ENCODE peak calls at places on chromosomes 6 and 20, in eight cellular contexts. G is IMR-90, Q is HCT116, U is mammary epithelial cell, B is breast epithelium, O is GM23248, W is mesenchymal stem cell, K is pancreas. H is an unnamed sample. For H3K9me3, H3K27me3 and H3K4me1, the result is how much of the 10 kb centered on the place peaks cover.

GRCh38 chr20:18527836-18528235 is 20.1 kb downstream of the SEC23B start:
- DNase-seq in U (peak), G (peak), K (no peak), O (peak), Q (no peak), W (peak), B (no peak), H (no peak)

GRCh38 chr6:44268095-44268628 is 2.1 kb upstream of the TMEM151B start:
- DNase-seq in U (peak), B (peak), G (peak), K (no peak), O (peak), Q (no peak), W (peak), H (peak)

GRCh38 chr6:5081955-5082354 is 3.2 kb upstream of the PPP1R3G start:
- DNase-seq in Q (no peak), G (peak), U (peak), B (no peak), W (no peak), K (no peak), O (peak), H (no peak)

GRCh38 chr6:90226257-90226656 is 70.4 kb downstream of the BACH2 start:
- DNase-seq in Q (no peak), U (peak), O (peak), B (no peak), K (no peak), G (peak), W (peak), H (no peak)

GRCh38 chr20:13105071-13105470 is 96.3 kb downstream of the SPTLC3 start:
- DNase-seq in B (no peak), O (no peak), W (no peak), G (no peak), U (peak), K (no peak), Q (no peak), H (no peak)

GRCh38 chr20:32052792-32053362 is 835 bp downstream of the HCK start:
- DNase-seq in U (no peak), Q (no peak), K (no peak), O (no peak), B (no peak), W (no peak), G (no peak), H (no peak)

GRCh38 chr20:61066541-61066940 is 185.5 kb upstream of the CDH4 start:
- DNase-seq in G (no peak), W (no peak), K (no peak), U (no peak), Q (no peak), B (no peak), O (no peak), H (no peak)

GRCh38 chr20:24379116-24379927 is 90.1 kb upstream of the SYNDIG1 start:
- DNase-seq in B (no peak), K (no peak), G (peak), Q (no peak), U (peak), O (peak), W (no peak), H (no peak)

GRCh38 chr20:63140683-63141433 is 75.1 kb downstream of the YTHDF1 start:
- DNase-seq in G (no peak), K (no peak), O (no peak), Q (no peak), W (no peak), B (no peak), U (no peak), H (no peak)

GRCh38 chr6:18504232-18504596 is 117.1 kb downstream of the RNF144B start:
- DNase-seq in K (no peak), O (no peak), W (no peak), G (no peak), Q (no peak), B (no peak), U (no peak), H (no peak)

GRCh38 chr20:38831995-38832620 is 26.6 kb downstream of the PPP1R16B start:
- DNase-seq in K (no peak), Q (no peak), B (no peak), G (no peak), U (no peak), W (no peak), O (no peak), H (no peak)

GRCh38 chr6:138105446-138105845 is 1.8 kb downstream of the PERP start:
- DNase-seq in W (no peak), U (peak), K (no peak), O (no peak), G (no peak), Q (no peak), B (peak), H (no peak)

GRCh38 chr20:43919686-43920403 is 5.2 kb downstream of the TOX2 start:
- DNase-seq in W (no peak), Q (no peak), U (no peak), K (no peak), B (no peak), G (no peak), O (no peak), H (no peak)

GRCh38 chr6:28776269-28777146 is 147.3 kb downstream of the TRIM27 start:
- DNase-seq in Q (no peak), O (no peak), B (no peak), W (no peak), U (no peak), K (no peak), G (no peak), H (no peak)

GRCh38 chr20:59772931-59773913 is 160.2 kb downstream of the SYCP2 start:
- DNase-seq in B (no peak), W (no peak), G (no peak), Q (no peak), O (no peak), U (no peak), K (no peak), H (no peak)

GRCh38 chr6:5475779-5476178 is 214.5 kb downstream of the FARS2 start:
- DNase-seq in G (no peak), W (no peak), K (no peak), U (no peak), Q (no peak), B (no peak), O (no peak), H (no peak)

GRCh38 chr20:25296094-25297093 is 48.5 kb downstream of the PYGB start:
- DNase-seq in B (no peak), W (no peak), G (peak), Q (no peak), K (peak), O (peak), U (no peak), H (peak)

GRCh38 chr6:28695671-28696537 is 170.2 kb downstream of the GPX5 start:
- DNase-seq in G (peak), Q (no peak), B (no peak), W (no peak), U (peak), K (no peak), O (peak), H (no peak)

GRCh38 chr6:34050691-34051090 is 95.2 kb downstream of the GRM4 start:
- DNase-seq in Q (no peak), U (no peak), O (no peak), K (no peak), W (no peak), G (no peak), B (no peak), H (no peak)

GRCh38 chr6:111884068-111884467 is 10.8 kb upstream of the FYN start:
- DNase-seq in K (no peak), U (no peak), B (no peak), Q (no peak), O (no peak), G (no peak), W (no peak), H (no peak)

GRCh38 chr20:62122659-62123449 is 579 bp downstream of the LSM14B start:
- DNase-seq in W (peak), G (no peak), O (peak), Q (no peak), K (peak), U (peak), B (no peak), H (no peak)

GRCh38 chr6:42075159-42075838 is 25.0 kb downstream of the TAF8 start:
- DNase-seq in O (peak), W (peak), K (peak), Q (no peak), U (peak), B (peak), G (peak), H (peak)

GRCh38 chr6:35960192-35960591 is 39.3 kb upstream of the SRPK1 start:
- DNase-seq in K (no peak), U (no peak), G (peak), W (peak), Q (no peak), O (peak), B (no peak), H (no peak)

GRCh38 chr20:4717816-4718215 is 3.9 kb upstream of the PRND start:
- DNase-seq in Q (no peak), K (no peak), U (no peak), W (no peak), O (peak), B (no peak), G (no peak), H (no peak)

GRCh38 chr6:81491486-81492101 is 260.9 kb downstream of the TENT5A start:
- DNase-seq in B (no peak), O (no peak), W (no peak), K (no peak), Q (no peak), U (no peak), G (no peak), H (no peak)

GRCh38 chr20:45358282-45359068 is 4.5 kb upstream of the SYS1 start:
- DNase-seq in B (peak), K (peak), O (peak), U (peak), Q (no peak), G (peak), W (peak), H (no peak)

GRCh38 chr6:75546401-75546800 is 52.8 kb upstream of the FILIP1 start:
- DNase-seq in G (peak), B (no peak), U (no peak), W (peak), O (peak), K (no peak), Q (no peak), H (no peak)

GRCh38 chr6:21870071-21870729 is 276.6 kb downstream of the SOX4 start:
- DNase-seq in O (no peak), Q (no peak), U (peak), W (no peak), B (no peak), G (no peak), K (no peak), H (no peak)

GRCh38 chr20:36474563-36474962 is 66.8 kb upstream of the MYL9 start:
- DNase-seq in O (no peak), U (no peak), G (no peak), Q (no peak), W (no peak), B (no peak), K (no peak), H (no peak)

GRCh38 chr20:33724439-33725094 is 4.5 kb upstream of the PXMP4 start:
- DNase-seq in U (no peak), G (no peak), Q (no peak), K (no peak), B (peak), O (no peak), W (no peak), H (no peak)

GRCh38 chr20:31602430-31602778 is 2.7 kb upstream of the ID1 start:
- DNase-seq in Q (no peak), U (no peak), B (no peak), K (no peak), O (no peak), G (no peak), W (no peak), H (no peak)

GRCh38 chr6:23176883-23177282 is 607.5 kb downstream of the HDGFL1 start:
- DNase-seq in Q (no peak), K (no peak), W (no peak), O (peak), U (no peak), G (no peak), B (no peak), H (no peak)

GRCh38 chr20:59850018-59850641 is 83.3 kb downstream of the SYCP2 start:
- DNase-seq in U (no peak), K (no peak), O (peak), Q (peak), W (peak), B (no peak), G (peak), H (no peak)

GRCh38 chr20:38034961-38035360 is 1.4 kb downstream of the RPRD1B start:
- DNase-seq in B (no peak), Q (no peak), W (no peak), O (peak), K (no peak), U (peak), G (no peak), H (no peak)

GRCh38 chr6:37990762-37991525 is 171.4 kb downstream of the ZFAND3 start:
- DNase-seq in U (peak), K (no peak), G (peak), O (peak), B (no peak), Q (no peak), W (peak), H (no peak)

GRCh38 chr6:151592449-151593169 is 98.8 kb downstream of the CCDC170 start:
- DNase-seq in Q (no peak), B (no peak), W (no peak), U (no peak), G (no peak), O (no peak), K (no peak), H (no peak)

GRCh38 chr20:2849529-2849928 is 9.0 kb downstream of the VPS16 start:
- DNase-seq in Q (no peak), G (no peak), K (no peak), B (no peak), O (no peak), W (no peak), U (no peak), H (no peak)

GRCh38 chr6:66489269-66489987 is 782.4 kb upstream of the EYS start:
- DNase-seq in O (no peak), K (no peak), W (no peak), U (no peak), G (no peak), B (no peak), Q (no peak), H (no peak)

GRCh38 chr20:19779634-19780033 is 21.6 kb downstream of the RIN2 start:
- DNase-seq in Q (no peak), O (no peak), W (no peak), K (no peak), U (peak), B (no peak), G (no peak), H (no peak)

DNA sequence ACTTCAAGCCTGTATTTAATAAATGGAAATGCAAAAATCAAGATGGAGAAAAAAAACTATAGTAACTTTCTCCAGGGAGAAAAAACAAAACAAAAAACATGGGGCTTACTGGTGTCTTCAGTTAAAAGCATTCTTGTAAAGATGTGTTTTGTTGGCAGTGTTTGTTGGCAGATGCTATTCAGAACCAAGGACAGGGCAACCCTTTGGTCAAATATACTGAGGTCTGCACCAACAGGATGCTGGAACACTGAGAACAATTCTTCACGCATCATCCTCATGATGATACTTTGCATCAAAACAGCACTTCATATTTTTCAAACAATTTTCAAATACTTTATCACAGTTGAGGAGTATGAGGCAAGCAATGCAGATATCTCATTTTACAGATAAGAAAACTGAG is 63.7 kb upstream of the CBLN4 start:
- DNase-seq in G (no peak), W (no peak), U (no peak), O (no peak), B (no peak), Q (no peak), K (no peak), H (no peak)
- H3K9me3 ChIP-seq in G (under half), W (under half), U (under half), O (under half), B (under half), Q (under half), K (under half), H (under half)

GRCh38 chr6:12029979-12030737 is 18.0 kb downstream of the HIVEP1 start:
- DNase-seq in B (no peak), O (no peak), Q (no peak), G (no peak), W (no peak), U (no peak), K (no peak), H (no peak)

GRCh38 chr6:12030993-12031550 is 19.0 kb downstream of the HIVEP1 start:
- DNase-seq in G (peak), W (peak), Q (no peak), K (no peak), U (peak), O (no peak), B (no peak), H (no peak)

GRCh38 chr6:12026833-12027232 is 14.7 kb downstream of the HIVEP1 start:
- DNase-seq in U (no peak), Q (no peak), K (no peak), B (no peak), W (no peak), O (no peak), G (no peak), H (no peak)

GRCh38 chr6:12026120-12026519 is 14.0 kb downstream of the HIVEP1 start:
- DNase-seq in W (no peak), K (no peak), B (no peak), G (no peak), U (no peak), O (no peak), Q (no peak), H (no peak)

GRCh38 chr6:12028194-12028593 is 16.1 kb downstream of the HIVEP1 start:
- DNase-seq in G (no peak), Q (no peak), U (no peak), B (no peak), O (no peak), W (no peak), K (no peak), H (no peak)
- H3K27me3 ChIP-seq in G (under half), Q (under half), U (under half), B (under half), O (under half), W (under half), K (under half), H (under half)

GRCh38 chr6:107107791-107108190 is 7.5 kb downstream of the BEND3 start:
- DNase-seq in W (no peak), K (no peak), Q (no peak), G (no peak), B (no peak), U (no peak), O (no peak), H (no peak)

GRCh38 chr6:107108201-107108890 is 7.0 kb downstream of the BEND3 start:
- DNase-seq in B (no peak), O (no peak), W (no peak), U (no peak), K (no peak), G (no peak), Q (no peak), H (no peak)

GRCh38 chr6:107103082-107103481 is 12.2 kb downstream of the BEND3 start:
- DNase-seq in O (no peak), W (no peak), G (no peak), Q (no peak), K (no peak), U (no peak), B (no peak), H (no peak)

GRCh38 chr6:107105511-107106116 is 9.7 kb downstream of the BEND3 start:
- DNase-seq in Q (no peak), K (no peak), U (no peak), G (no peak), W (no peak), O (no peak), B (no peak), H (no peak)

DNA sequence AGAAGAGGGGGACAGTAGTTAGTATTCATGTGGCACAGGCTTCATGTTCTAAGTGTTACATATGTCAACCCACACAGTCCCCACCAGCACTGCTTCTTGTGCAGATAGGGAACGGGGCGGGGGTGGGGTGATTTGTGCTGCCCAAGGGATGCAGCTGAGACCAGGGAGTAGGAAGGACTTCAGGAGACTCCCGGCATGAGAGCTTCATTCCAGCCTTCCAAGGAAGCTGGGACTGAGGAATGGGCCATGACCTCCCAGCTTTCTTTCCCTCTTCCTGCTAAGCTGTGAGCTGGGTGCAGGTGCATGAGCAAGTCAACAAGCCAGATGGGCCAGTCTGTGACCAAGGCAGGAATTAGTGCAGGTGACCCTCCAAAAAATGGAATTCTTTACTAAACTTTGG is 9.2 kb downstream of the BEND3 start:
- DNase-seq in G (no peak), Q (no peak), W (no peak), B (no peak), O (no peak), K (no peak), U (no peak), H (no peak)
- H3K4me1 ChIP-seq in G (under half), Q (under half), W (under half), B (under half), O (under half), K (under half), U (under half), H (under half)

DNA sequence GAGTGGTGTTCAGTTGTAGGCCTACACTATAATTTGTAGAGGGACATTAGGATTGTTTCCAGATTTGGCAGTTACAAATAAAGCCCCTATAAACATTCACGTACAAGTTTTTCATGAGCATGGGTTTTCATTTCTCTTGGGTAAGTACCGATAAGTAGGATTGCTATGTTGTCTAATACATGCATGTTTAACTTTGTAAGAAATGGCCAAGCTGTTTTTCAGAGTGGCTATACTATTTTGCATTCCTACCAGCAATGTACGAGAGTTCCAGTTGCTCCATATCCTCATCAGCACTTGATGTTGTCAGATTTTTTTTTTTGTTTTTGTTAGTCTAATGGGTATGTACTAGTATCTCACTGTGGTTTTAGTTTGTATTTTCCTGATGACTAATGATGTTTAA is 11.2 kb upstream of the APCDD1L start:
- DNase-seq in U (no peak), O (no peak), W (no peak), Q (no peak), B (no peak), K (no peak), G (no peak), H (no peak)
- H3K9me3 ChIP-seq in U (under half), O (under half), W (half or more), Q (under half), B (under half), K (under half), G (under half), H (under half)

DNA sequence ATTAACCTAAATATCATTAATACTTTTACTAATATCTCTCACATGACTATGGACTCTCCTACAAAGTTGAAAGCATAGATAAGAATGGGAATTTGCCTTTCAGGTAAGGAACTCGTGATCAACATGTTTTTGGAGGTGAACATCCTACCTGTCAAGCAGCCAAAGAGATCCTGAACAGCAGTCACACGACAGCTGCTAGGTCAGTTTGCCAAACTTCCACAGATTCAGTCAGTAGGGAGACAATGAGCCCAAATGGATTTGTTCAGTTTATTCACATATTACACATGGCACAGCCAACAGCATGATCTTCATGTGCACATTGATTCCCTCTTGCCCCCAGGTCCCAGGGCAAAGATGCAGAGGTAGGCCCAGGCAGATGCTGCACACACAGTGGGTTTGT is 86.1 kb upstream of the LOC128125822 start:
- DNase-seq in O (no peak), W (no peak), Q (no peak), B (no peak), G (no peak), U (no peak), K (no peak), H (no peak)
- H3K27me3 ChIP-seq in O (under half), W (under half), Q (under half), B (under half), G (under half), U (under half), K (under half), H (under half)

H was measured in naive thymus-derived CD4-positive, alpha-beta T cell.